ENCODE peak calls at places on chromosomes 1 and 21, in seven cellular contexts. One of them, this sample, is unnamed.

GRCh38 chr1:67724928-67725560 is 40.0 kb downstream of the GADD45A start:
- DNase-seq in retina: no peak
- DNase-seq in left colon: no peak
- DNase-seq in GM03348: peak; percentile 63
- DNase-seq in mucosa of gallbladder: peak; percentile 88
- DNase-seq in NCI-H146: peak; percentile 67
- DNase-seq in SHP77: peak; percentile 64
- DNase-seq in this sample: no peak

GRCh38 chr1:215606564-215607168 is 39.6 kb downstream of the KCTD3 start:
- DNase-seq in mucosa of gallbladder: no peak
- DNase-seq in retina: no peak
- DNase-seq in left colon: no peak
- DNase-seq in NCI-H146: no peak
- DNase-seq in GM03348: peak; percentile 25
- DNase-seq in SHP77: no peak
- DNase-seq in this sample: no peak

GRCh38 chr1:226725870-226726212 is 13.2 kb downstream of the ITPKB start:
- DNase-seq in SHP77: no peak
- DNase-seq in retina: no peak
- DNase-seq in left colon: no peak
- DNase-seq in mucosa of gallbladder: no peak
- DNase-seq in GM03348: no peak
- DNase-seq in NCI-H146: no peak
- DNase-seq in this sample: no peak

GRCh38 chr1:7726623-7727022 is 44.5 kb upstream of the VAMP3 start:
- DNase-seq in mucosa of gallbladder: no peak
- DNase-seq in retina: no peak
- DNase-seq in SHP77: no peak
- DNase-seq in NCI-H146: no peak
- DNase-seq in GM03348: no peak
- DNase-seq in left colon: no peak
- DNase-seq in this sample: no peak

GRCh38 chr1:16422041-16422440 is 15.2 kb downstream of the SPATA21 start:
- DNase-seq in left colon: no peak
- DNase-seq in NCI-H146: no peak
- DNase-seq in GM03348: no peak
- DNase-seq in mucosa of gallbladder: no peak
- DNase-seq in SHP77: no peak
- DNase-seq in retina: no peak
- DNase-seq in this sample: no peak

GRCh38 chr1:155455588-155456195 is 106.9 kb downstream of the ASH1L start:
- DNase-seq in mucosa of gallbladder: no peak
- DNase-seq in SHP77: no peak
- DNase-seq in left colon: no peak
- DNase-seq in retina: no peak
- DNase-seq in NCI-H146: no peak
- DNase-seq in GM03348: peak; percentile 29
- DNase-seq in this sample: no peak

GRCh38 chr1:33332357-33332789 is 11.5 kb upstream of the A3GALT2 start:
- DNase-seq in SHP77: no peak
- DNase-seq in retina: no peak
- DNase-seq in left colon: no peak
- DNase-seq in mucosa of gallbladder: no peak
- DNase-seq in GM03348: no peak
- DNase-seq in NCI-H146: no peak
- DNase-seq in this sample: no peak

GRCh38 chr1:226688852-226689251 is 50.2 kb downstream of the ITPKB start:
- DNase-seq in GM03348: no peak
- DNase-seq in SHP77: no peak
- DNase-seq in mucosa of gallbladder: no peak
- DNase-seq in left colon: no peak
- DNase-seq in NCI-H146: no peak
- DNase-seq in retina: no peak
- DNase-seq in this sample: no peak

GRCh38 chr21:45854702-45855247 is 126.8 kb upstream of the COL6A1 start:
- DNase-seq in mucosa of gallbladder: no peak
- DNase-seq in GM03348: no peak
- DNase-seq in left colon: no peak
- DNase-seq in SHP77: no peak
- DNase-seq in retina: no peak
- DNase-seq in NCI-H146: no peak
- DNase-seq in this sample: no peak

GRCh38 chr1:117093091-117093534 is 28.4 kb downstream of the TRIM45 start:
- DNase-seq in left colon: peak; percentile 32
- DNase-seq in retina: peak; percentile 32
- DNase-seq in GM03348: peak; percentile 79
- DNase-seq in mucosa of gallbladder: peak; percentile 25
- DNase-seq in SHP77: no peak
- DNase-seq in NCI-H146: no peak
- DNase-seq in this sample: peak; percentile 87

GRCh38 chr21:26758083-26758861 is 86.9 kb downstream of the ADAMTS1 start:
- DNase-seq in SHP77: no peak
- DNase-seq in mucosa of gallbladder: no peak
- DNase-seq in NCI-H146: no peak
- DNase-seq in retina: no peak
- DNase-seq in GM03348: no peak
- DNase-seq in left colon: no peak
- DNase-seq in this sample: no peak

GRCh38 chr21:26840912-26841311 is 4.3 kb downstream of the ADAMTS1 start:
- DNase-seq in retina: no peak
- DNase-seq in left colon: no peak
- DNase-seq in mucosa of gallbladder: peak; percentile 66
- DNase-seq in GM03348: peak; percentile 47
- DNase-seq in NCI-H146: no peak
- DNase-seq in SHP77: peak; percentile 47
- DNase-seq in this sample: peak; percentile 36

GRCh38 chr1:16053781-16054502 is 10.4 kb downstream of the CLCNKB start:
- DNase-seq in SHP77: no peak
- DNase-seq in NCI-H146: no peak
- DNase-seq in retina: no peak
- DNase-seq in mucosa of gallbladder: no peak
- DNase-seq in GM03348: no peak
- DNase-seq in left colon: no peak
- DNase-seq in this sample: no peak

GRCh38 chr1:218501073-218501612 is 156.0 kb downstream of the TGFB2 start:
- DNase-seq in left colon: no peak
- DNase-seq in mucosa of gallbladder: no peak
- DNase-seq in GM03348: no peak
- DNase-seq in SHP77: no peak
- DNase-seq in retina: no peak
- DNase-seq in NCI-H146: no peak
- DNase-seq in this sample: no peak

GRCh38 chr1:25487628-25488027 is 55.8 kb upstream of the LDLRAP1 start:
- DNase-seq in retina: no peak
- DNase-seq in SHP77: no peak
- DNase-seq in mucosa of gallbladder: no peak
- DNase-seq in left colon: no peak
- DNase-seq in NCI-H146: no peak
- DNase-seq in GM03348: peak; percentile 15
- DNase-seq in this sample: no peak

GRCh38 chr1:26603856-26604255 is 74.3 kb downstream of the RPS6KA1 start:
- DNase-seq in NCI-H146: no peak
- DNase-seq in GM03348: no peak
- DNase-seq in SHP77: no peak
- DNase-seq in retina: no peak
- DNase-seq in mucosa of gallbladder: no peak
- DNase-seq in left colon: no peak
- DNase-seq in this sample: no peak

GRCh38 chr1:158002022-158002629 is 8.7 kb downstream of the KIRREL1 start:
- DNase-seq in left colon: no peak
- DNase-seq in NCI-H146: no peak
- DNase-seq in retina: peak; percentile 57
- DNase-seq in SHP77: no peak
- DNase-seq in mucosa of gallbladder: no peak
- DNase-seq in GM03348: peak; percentile 52
- DNase-seq in this sample: no peak

GRCh38 chr1:59026472-59026948 is 242.7 kb upstream of the JUN start:
- DNase-seq in SHP77: no peak
- DNase-seq in GM03348: peak; percentile 74
- DNase-seq in NCI-H146: no peak
- DNase-seq in retina: no peak
- DNase-seq in mucosa of gallbladder: peak; percentile 27
- DNase-seq in left colon: no peak
- DNase-seq in this sample: peak; percentile 36

GRCh38 chr1:40876891-40877290 is 14.7 kb upstream of the CITED4 start:
- DNase-seq in NCI-H146: no peak
- DNase-seq in SHP77: no peak
- DNase-seq in mucosa of gallbladder: no peak
- DNase-seq in retina: no peak
- DNase-seq in left colon: no peak
- DNase-seq in GM03348: no peak
- DNase-seq in this sample: no peak

GRCh38 chr1:35369922-35370671 is 101.6 kb downstream of the ZMYM4 start:
- DNase-seq in retina: peak; percentile 2
- DNase-seq in NCI-H146: no peak
- DNase-seq in left colon: no peak
- DNase-seq in mucosa of gallbladder: peak; percentile 71
- DNase-seq in GM03348: peak; percentile 80
- DNase-seq in SHP77: no peak
- DNase-seq in this sample: peak; percentile 66

GRCh38 chr1:1337793-1338147 is 6.7 kb downstream of the TAS1R3 start:
- DNase-seq in SHP77: no peak
- DNase-seq in left colon: no peak
- DNase-seq in retina: no peak
- DNase-seq in NCI-H146: no peak
- DNase-seq in GM03348: peak; percentile 47
- DNase-seq in mucosa of gallbladder: no peak
- DNase-seq in this sample: no peak